ENCODE peak calls at places on chromosomes 1 and 21, in seven cellular contexts. One of them, this sample, is unnamed.

GRCh38 chr1:198669023-198669698 is 30.3 kb downstream of the PTPRC start:
- DNase-seq in mesenteric fat pad: no peak
- DNase-seq in uterus: no peak
- DNase-seq in RPMI8226: peak; percentile 85
- DNase-seq in NCI-H2081 treated with DMSO at 0.1 percent for 48 hours: no peak
- DNase-seq in left ventricle myocardium inferior: no peak
- DNase-seq in DMS 273 treated with DMSO at 0.1 percent for 48 hours: no peak
- DNase-seq in this sample: no peak

GRCh38 chr1:30719406-30720270 is 3.7 kb downstream of the MATN1 start:
- DNase-seq in mesenteric fat pad: no peak
- DNase-seq in uterus: no peak
- DNase-seq in RPMI8226: peak; percentile 78
- DNase-seq in NCI-H2081 treated with DMSO at 0.1 percent for 48 hours: no peak
- DNase-seq in left ventricle myocardium inferior: no peak
- DNase-seq in DMS 273 treated with DMSO at 0.1 percent for 48 hours: no peak
- DNase-seq in this sample: peak; percentile 70

GRCh38 chr1:156815307-156815826 is 1.3 kb downstream of the SH2D2A start:
- DNase-seq in mesenteric fat pad: peak; percentile 75
- DNase-seq in uterus: peak; percentile 73
- DNase-seq in RPMI8226: no peak
- DNase-seq in NCI-H2081 treated with DMSO at 0.1 percent for 48 hours: no peak
- DNase-seq in left ventricle myocardium inferior: peak; percentile 72
- DNase-seq in DMS 273 treated with DMSO at 0.1 percent for 48 hours: no peak
- DNase-seq in this sample: no peak

GRCh38 chr1:235442788-235443429 is 61.3 kb downstream of the B3GALNT2 start:
- DNase-seq in mesenteric fat pad: no peak
- DNase-seq in uterus: no peak
- DNase-seq in RPMI8226: no peak
- DNase-seq in NCI-H2081 treated with DMSO at 0.1 percent for 48 hours: no peak
- DNase-seq in left ventricle myocardium inferior: no peak
- DNase-seq in DMS 273 treated with DMSO at 0.1 percent for 48 hours: no peak
- DNase-seq in this sample: no peak

GRCh38 chr21:43188181-43188580 is 19.4 kb downstream of the CRYAA start:
- DNase-seq in mesenteric fat pad: peak; percentile 86
- DNase-seq in uterus: peak; percentile 5
- DNase-seq in RPMI8226: no peak
- DNase-seq in NCI-H2081 treated with DMSO at 0.1 percent for 48 hours: no peak
- DNase-seq in left ventricle myocardium inferior: no peak
- DNase-seq in DMS 273 treated with DMSO at 0.1 percent for 48 hours: no peak
- DNase-seq in this sample: no peak

GRCh38 chr1:240906477-240906876 is 294.5 kb upstream of the GREM2 start:
- DNase-seq in mesenteric fat pad: no peak
- DNase-seq in uterus: no peak
- DNase-seq in RPMI8226: peak; percentile 91
- DNase-seq in NCI-H2081 treated with DMSO at 0.1 percent for 48 hours: no peak
- DNase-seq in left ventricle myocardium inferior: no peak
- DNase-seq in DMS 273 treated with DMSO at 0.1 percent for 48 hours: no peak
- DNase-seq in this sample: no peak

GRCh38 chr1:185015598-185015997 is 29.8 kb upstream of the RNF2 start:
- DNase-seq in mesenteric fat pad: no peak
- DNase-seq in uterus: no peak
- DNase-seq in RPMI8226: no peak
- DNase-seq in NCI-H2081 treated with DMSO at 0.1 percent for 48 hours: no peak
- DNase-seq in left ventricle myocardium inferior: no peak
- DNase-seq in DMS 273 treated with DMSO at 0.1 percent for 48 hours: no peak
- DNase-seq in this sample: no peak

GRCh38 chr1:237091691-237092090 is 49.7 kb downstream of the RYR2 start:
- DNase-seq in mesenteric fat pad: no peak
- DNase-seq in uterus: no peak
- DNase-seq in RPMI8226: no peak
- DNase-seq in NCI-H2081 treated with DMSO at 0.1 percent for 48 hours: no peak
- DNase-seq in left ventricle myocardium inferior: no peak
- DNase-seq in DMS 273 treated with DMSO at 0.1 percent for 48 hours: no peak
- DNase-seq in this sample: no peak

GRCh38 chr1:74502432-74502831 is 10.0 kb downstream of the LRRC53 start:
- DNase-seq in mesenteric fat pad: no peak
- DNase-seq in uterus: no peak
- DNase-seq in RPMI8226: peak; percentile 31
- DNase-seq in NCI-H2081 treated with DMSO at 0.1 percent for 48 hours: no peak
- DNase-seq in left ventricle myocardium inferior: no peak
- DNase-seq in DMS 273 treated with DMSO at 0.1 percent for 48 hours: no peak
- DNase-seq in this sample: no peak

GRCh38 chr1:48859429-48859828 is 82.7 kb upstream of the BEND5 start:
- DNase-seq in mesenteric fat pad: no peak
- DNase-seq in uterus: no peak
- DNase-seq in RPMI8226: no peak
- DNase-seq in NCI-H2081 treated with DMSO at 0.1 percent for 48 hours: peak; percentile 41
- DNase-seq in left ventricle myocardium inferior: no peak
- DNase-seq in DMS 273 treated with DMSO at 0.1 percent for 48 hours: no peak
- DNase-seq in this sample: no peak

GRCh38 chr1:102970496-102971078 is 137.7 kb downstream of the COL11A1 start:
- DNase-seq in mesenteric fat pad: no peak
- DNase-seq in uterus: no peak
- DNase-seq in RPMI8226: peak; percentile 59
- DNase-seq in NCI-H2081 treated with DMSO at 0.1 percent for 48 hours: no peak
- DNase-seq in left ventricle myocardium inferior: no peak
- DNase-seq in DMS 273 treated with DMSO at 0.1 percent for 48 hours: no peak
- DNase-seq in this sample: peak; percentile 40

GRCh38 chr1:84345220-84345619 is 43.7 kb downstream of the SAMD13 start:
- DNase-seq in mesenteric fat pad: no peak
- DNase-seq in uterus: no peak
- DNase-seq in RPMI8226: no peak
- DNase-seq in NCI-H2081 treated with DMSO at 0.1 percent for 48 hours: no peak
- DNase-seq in left ventricle myocardium inferior: no peak
- DNase-seq in DMS 273 treated with DMSO at 0.1 percent for 48 hours: no peak
- DNase-seq in this sample: no peak

GRCh38 chr1:202106340-202107284 is 16.1 kb upstream of the GPR37L1 start:
- DNase-seq in mesenteric fat pad: no peak
- DNase-seq in uterus: no peak
- DNase-seq in RPMI8226: peak; percentile 95
- DNase-seq in NCI-H2081 treated with DMSO at 0.1 percent for 48 hours: no peak
- DNase-seq in left ventricle myocardium inferior: no peak
- DNase-seq in DMS 273 treated with DMSO at 0.1 percent for 48 hours: no peak
- DNase-seq in this sample: no peak

GRCh38 chr21:46191257-46191685 is 7.0 kb upstream of the SPATC1L start:
- DNase-seq in mesenteric fat pad: no peak
- DNase-seq in uterus: peak; percentile 58
- DNase-seq in RPMI8226: no peak
- DNase-seq in NCI-H2081 treated with DMSO at 0.1 percent for 48 hours: no peak
- DNase-seq in left ventricle myocardium inferior: no peak
- DNase-seq in DMS 273 treated with DMSO at 0.1 percent for 48 hours: no peak
- DNase-seq in this sample: no peak

GRCh38 chr1:219659005-219659632 is 46.2 kb upstream of the ZC3H11B start:
- DNase-seq in mesenteric fat pad: no peak
- DNase-seq in uterus: no peak
- DNase-seq in RPMI8226: no peak
- DNase-seq in NCI-H2081 treated with DMSO at 0.1 percent for 48 hours: no peak
- DNase-seq in left ventricle myocardium inferior: no peak
- DNase-seq in DMS 273 treated with DMSO at 0.1 percent for 48 hours: no peak
- DNase-seq in this sample: no peak

GRCh38 chr1:16387201-16388185 is 20.5 kb downstream of the SZRD1 start:
- DNase-seq in mesenteric fat pad: no peak
- DNase-seq in uterus: no peak
- DNase-seq in RPMI8226: peak; percentile 22
- DNase-seq in NCI-H2081 treated with DMSO at 0.1 percent for 48 hours: no peak
- DNase-seq in left ventricle myocardium inferior: no peak
- DNase-seq in DMS 273 treated with DMSO at 0.1 percent for 48 hours: no peak
- DNase-seq in this sample: no peak

GRCh38 chr1:168932539-168932938 is 174.0 kb upstream of the ATP1B1 start:
- DNase-seq in mesenteric fat pad: no peak
- DNase-seq in uterus: no peak
- DNase-seq in RPMI8226: no peak
- DNase-seq in NCI-H2081 treated with DMSO at 0.1 percent for 48 hours: no peak
- DNase-seq in left ventricle myocardium inferior: no peak
- DNase-seq in DMS 273 treated with DMSO at 0.1 percent for 48 hours: no peak
- DNase-seq in this sample: no peak

GRCh38 chr21:36188081-36188681 is 31.6 kb downstream of the DOP1B start:
- DNase-seq in mesenteric fat pad: no peak
- DNase-seq in uterus: no peak
- DNase-seq in RPMI8226: no peak
- DNase-seq in NCI-H2081 treated with DMSO at 0.1 percent for 48 hours: no peak
- DNase-seq in left ventricle myocardium inferior: peak; percentile 65
- DNase-seq in DMS 273 treated with DMSO at 0.1 percent for 48 hours: no peak
- DNase-seq in this sample: no peak

GRCh38 chr1:38860464-38860816 is 868 bp upstream of the RRAGC start:
- DNase-seq in mesenteric fat pad: no peak
- DNase-seq in uterus: no peak
- DNase-seq in RPMI8226: no peak
- DNase-seq in NCI-H2081 treated with DMSO at 0.1 percent for 48 hours: no peak
- DNase-seq in left ventricle myocardium inferior: no peak
- DNase-seq in DMS 273 treated with DMSO at 0.1 percent for 48 hours: peak; percentile 96
- DNase-seq in this sample: no peak

GRCh38 chr1:183027791-183028190 is 4.6 kb downstream of the LAMC1 start:
- DNase-seq in mesenteric fat pad: no peak
- DNase-seq in uterus: no peak
- DNase-seq in RPMI8226: no peak
- DNase-seq in NCI-H2081 treated with DMSO at 0.1 percent for 48 hours: no peak
- DNase-seq in left ventricle myocardium inferior: no peak
- DNase-seq in DMS 273 treated with DMSO at 0.1 percent for 48 hours: no peak
- DNase-seq in this sample: no peak

GRCh38 chr1:206949641-206950040 is 3.4 kb upstream of the PIGR start:
- DNase-seq in mesenteric fat pad: no peak
- DNase-seq in uterus: no peak
- DNase-seq in RPMI8226: no peak
- DNase-seq in NCI-H2081 treated with DMSO at 0.1 percent for 48 hours: no peak
- DNase-seq in left ventricle myocardium inferior: no peak
- DNase-seq in DMS 273 treated with DMSO at 0.1 percent for 48 hours: no peak
- DNase-seq in this sample: no peak

GRCh38 chr1:57471995-57472394 is 48.1 kb upstream of the DAB1 start:
- DNase-seq in mesenteric fat pad: no peak
- DNase-seq in uterus: no peak
- DNase-seq in RPMI8226: no peak
- DNase-seq in NCI-H2081 treated with DMSO at 0.1 percent for 48 hours: no peak
- DNase-seq in left ventricle myocardium inferior: no peak
- DNase-seq in DMS 273 treated with DMSO at 0.1 percent for 48 hours: no peak
- DNase-seq in this sample: no peak

GRCh38 chr1:94720091-94720793 is 99.9 kb upstream of the SLC44A3 start:
- DNase-seq in mesenteric fat pad: no peak
- DNase-seq in uterus: no peak
- DNase-seq in RPMI8226: no peak
- DNase-seq in NCI-H2081 treated with DMSO at 0.1 percent for 48 hours: no peak
- DNase-seq in left ventricle myocardium inferior: no peak
- DNase-seq in DMS 273 treated with DMSO at 0.1 percent for 48 hours: no peak
- DNase-seq in this sample: no peak

GRCh38 chr1:9239622-9240401 is 5.2 kb downstream of the H6PD start:
- DNase-seq in mesenteric fat pad: no peak
- DNase-seq in uterus: peak; percentile 66
- DNase-seq in RPMI8226: no peak
- DNase-seq in NCI-H2081 treated with DMSO at 0.1 percent for 48 hours: no peak
- DNase-seq in left ventricle myocardium inferior: peak; percentile 59
- DNase-seq in DMS 273 treated with DMSO at 0.1 percent for 48 hours: no peak
- DNase-seq in this sample: no peak

GRCh38 chr1:53375440-53375839 is 47.6 kb upstream of the LRP8 start:
- DNase-seq in mesenteric fat pad: peak; percentile 85
- DNase-seq in uterus: peak; percentile 6
- DNase-seq in RPMI8226: no peak
- DNase-seq in NCI-H2081 treated with DMSO at 0.1 percent for 48 hours: no peak
- DNase-seq in left ventricle myocardium inferior: no peak
- DNase-seq in DMS 273 treated with DMSO at 0.1 percent for 48 hours: peak; percentile 24
- DNase-seq in this sample: no peak

GRCh38 chr1:2591581-2592261 is 5.1 kb downstream of the PRXL2B start:
- DNase-seq in mesenteric fat pad: no peak
- DNase-seq in uterus: no peak
- DNase-seq in RPMI8226: no peak
- DNase-seq in NCI-H2081 treated with DMSO at 0.1 percent for 48 hours: no peak
- DNase-seq in left ventricle myocardium inferior: no peak
- DNase-seq in DMS 273 treated with DMSO at 0.1 percent for 48 hours: no peak
- DNase-seq in this sample: no peak

GRCh38 chr1:178263341-178263740 is 169.4 kb downstream of the RASAL2 start:
- DNase-seq in mesenteric fat pad: no peak
- DNase-seq in uterus: no peak
- DNase-seq in RPMI8226: no peak
- DNase-seq in NCI-H2081 treated with DMSO at 0.1 percent for 48 hours: no peak
- DNase-seq in left ventricle myocardium inferior: no peak
- DNase-seq in DMS 273 treated with DMSO at 0.1 percent for 48 hours: no peak
- DNase-seq in this sample: no peak

GRCh38 chr1:43521716-43522115 is 9.0 kb upstream of the PTPRF start:
- DNase-seq in mesenteric fat pad: no peak
- DNase-seq in uterus: no peak
- DNase-seq in RPMI8226: no peak
- DNase-seq in NCI-H2081 treated with DMSO at 0.1 percent for 48 hours: no peak
- DNase-seq in left ventricle myocardium inferior: no peak
- DNase-seq in DMS 273 treated with DMSO at 0.1 percent for 48 hours: no peak
- DNase-seq in this sample: no peak

GRCh38 chr1:26909951-26910342 is 3.8 kb downstream of the NR0B2 start:
- DNase-seq in mesenteric fat pad: no peak
- DNase-seq in uterus: no peak
- DNase-seq in RPMI8226: no peak
- DNase-seq in NCI-H2081 treated with DMSO at 0.1 percent for 48 hours: no peak
- DNase-seq in left ventricle myocardium inferior: no peak
- DNase-seq in DMS 273 treated with DMSO at 0.1 percent for 48 hours: no peak
- DNase-seq in this sample: no peak

GRCh38 chr1:233916706-233917105 is 12.2 kb downstream of the SLC35F3 start:
- DNase-seq in mesenteric fat pad: no peak
- DNase-seq in uterus: no peak
- DNase-seq in RPMI8226: no peak
- DNase-seq in NCI-H2081 treated with DMSO at 0.1 percent for 48 hours: no peak
- DNase-seq in left ventricle myocardium inferior: no peak
- DNase-seq in DMS 273 treated with DMSO at 0.1 percent for 48 hours: no peak
- DNase-seq in this sample: no peak

GRCh38 chr1:15680614-15681345 is 3.3 kb upstream of the PLEKHM2 start:
- DNase-seq in mesenteric fat pad: no peak
- DNase-seq in uterus: no peak
- DNase-seq in RPMI8226: no peak
- DNase-seq in NCI-H2081 treated with DMSO at 0.1 percent for 48 hours: no peak
- DNase-seq in left ventricle myocardium inferior: no peak
- DNase-seq in DMS 273 treated with DMSO at 0.1 percent for 48 hours: no peak
- DNase-seq in this sample: no peak

GRCh38 chr1:116391207-116391606 is 18.2 kb downstream of the ATP1A1 start:
- DNase-seq in mesenteric fat pad: no peak
- DNase-seq in uterus: no peak
- DNase-seq in RPMI8226: no peak
- DNase-seq in NCI-H2081 treated with DMSO at 0.1 percent for 48 hours: no peak
- DNase-seq in left ventricle myocardium inferior: no peak
- DNase-seq in DMS 273 treated with DMSO at 0.1 percent for 48 hours: no peak
- DNase-seq in this sample: no peak

GRCh38 chr1:114274621-114275317 is 121.1 kb upstream of the SYT6 start:
- DNase-seq in mesenteric fat pad: no peak
- DNase-seq in uterus: no peak
- DNase-seq in RPMI8226: no peak
- DNase-seq in NCI-H2081 treated with DMSO at 0.1 percent for 48 hours: no peak
- DNase-seq in left ventricle myocardium inferior: no peak
- DNase-seq in DMS 273 treated with DMSO at 0.1 percent for 48 hours: peak; percentile 83
- DNase-seq in this sample: no peak

GRCh38 chr1:40786995-40787705 is 3.6 kb downstream of the KCNQ4 start:
- DNase-seq in mesenteric fat pad: no peak
- DNase-seq in uterus: no peak
- DNase-seq in RPMI8226: no peak
- DNase-seq in NCI-H2081 treated with DMSO at 0.1 percent for 48 hours: no peak
- DNase-seq in left ventricle myocardium inferior: no peak
- DNase-seq in DMS 273 treated with DMSO at 0.1 percent for 48 hours: no peak
- DNase-seq in this sample: no peak

GRCh38 chr1:112722601-112723510 is 7.7 kb upstream of the PPM1J start:
- DNase-seq in mesenteric fat pad: peak; percentile 81
- DNase-seq in uterus: peak; percentile 49
- DNase-seq in RPMI8226: no peak
- DNase-seq in NCI-H2081 treated with DMSO at 0.1 percent for 48 hours: no peak
- DNase-seq in left ventricle myocardium inferior: no peak
- DNase-seq in DMS 273 treated with DMSO at 0.1 percent for 48 hours: peak; percentile 43
- DNase-seq in this sample: peak; percentile 58

This sample was measured in NCI-H2171.